ENCODE peak calls at places on chromosomes 4 and X, in nine cellular contexts. S, L, U, N, W, G, J, I and K are unnamed samples.

GRCh38 chr4:161320377-161320776 is 843.4 kb downstream of the FSTL5 start:
- DNase-seq in S (no peak), L (peak; percentile 56), U (peak; percentile 0), N (no peak), W (peak; percentile 19), G (peak; percentile 4), J (no peak), I (peak; percentile 56), K (peak; percentile 19)

GRCh38 chrX:16222123-16222522 is 54.8 kb downstream of the MAGEB17 start:
- DNase-seq in S (no peak), L (no peak), U (no peak), N (peak; percentile 16), W (no peak), G (peak; percentile 45), J (no peak), I (peak; percentile 28), K (no peak)

GRCh38 chrX:133171962-133172708 is 46.0 kb downstream of the TFDP3 start:
- DNase-seq in S (no peak), L (peak; percentile 0), U (no peak), N (peak; percentile 20), W (peak; percentile 9), G (peak; percentile 0), J (no peak), I (peak; percentile 65), K (peak; percentile 1)

GRCh38 chr4:170675568-170676262 is 586.0 kb upstream of the AADAT start:
- DNase-seq in S (no peak), L (no peak), U (no peak), N (peak; percentile 41), W (no peak), G (no peak), J (no peak), I (peak; percentile 7), K (no peak)

GRCh38 chr4:67721770-67722597 is 21.0 kb upstream of the UBA6 start:
- DNase-seq in S (no peak), L (peak; percentile 47), U (no peak), N (peak; percentile 44), W (no peak), G (peak; percentile 17), J (no peak), I (peak; percentile 94), K (peak; percentile 29)

GRCh38 chr4:17232575-17233253 is 279.2 kb downstream of the QDPR start:
- DNase-seq in S (no peak), L (peak; percentile 30), U (no peak), N (peak; percentile 71), W (no peak), G (no peak), J (no peak), I (no peak), K (peak; percentile 39)

GRCh38 chrX:70338290-70338689 is 48.4 kb downstream of the KIF4A start:
- DNase-seq in S (no peak), L (no peak), U (no peak), N (no peak), W (no peak), G (peak; percentile 89), J (no peak), I (no peak), K (no peak)

GRCh38 chrX:118216086-118216485 is 99.5 kb upstream of the KLHL13 start:
- DNase-seq in S (no peak), L (peak; percentile 59), U (no peak), N (no peak), W (peak; percentile 47), G (no peak), J (no peak), I (peak; percentile 25), K (peak; percentile 86)

GRCh38 chr4:126916626-126917140 is 716.1 kb upstream of the INTU start:
- DNase-seq in S (no peak), L (no peak), U (peak; percentile 1), N (peak; percentile 89), W (peak; percentile 49), G (no peak), J (no peak), I (no peak), K (no peak)

GRCh38 chr4:40536032-40536431 is 93.6 kb downstream of the RBM47 start:
- DNase-seq in S (no peak), L (no peak), U (no peak), N (no peak), W (no peak), G (no peak), J (no peak), I (no peak), K (no peak)